ENCODE peak calls at places on chromosomes 1 and 21, in nine cellular contexts. B is CD8-positive, alpha-beta T cell; I is Karpas-422; S is cardiac muscle cell; E is neural progenitor cell; H is thyroid gland; V is stomach; Z is NT2/D1; C is lower lobe of right lung. O is an unnamed sample.

GRCh38 chr1:24384251-24385090 is 29.1 kb downstream of the STPG1 start:
- DNase-seq in C (peak; percentile 75), B (no peak), E (no peak), S (peak; percentile 75), V (peak; percentile 48), I (no peak), Z (no peak), H (peak; percentile 81), O (no peak)

GRCh38 chr1:57003398-57004139 is 37.8 kb upstream of the C8B start:
- DNase-seq in Z (no peak), E (no peak), S (no peak), V (no peak), B (no peak), C (no peak), H (no peak), I (no peak), O (no peak)

GRCh38 chr1:109615879-109616278 is 3.5 kb downstream of the GNAT2 start:
- DNase-seq in Z (no peak), E (no peak), V (no peak), C (peak; percentile 72), H (no peak), I (peak; percentile 79), S (no peak), B (no peak), O (no peak)

GRCh38 chr1:116403506-116404136 is 30.6 kb downstream of the ATP1A1 start:
- DNase-seq in H (no peak), S (no peak), C (no peak), E (no peak), Z (no peak), V (no peak), B (no peak), I (no peak), O (no peak)

GRCh38 chr1:51297401-51298321 is 32.7 kb downstream of the TTC39A start:
- DNase-seq in I (no peak), B (no peak), E (no peak), V (no peak), Z (no peak), S (no peak), H (no peak), C (no peak), O (no peak)

GRCh38 chr21:29186246-29186645 is 55.8 kb downstream of the MAP3K7CL start:
- DNase-seq in I (no peak), C (no peak), V (no peak), Z (no peak), H (no peak), B (no peak), E (no peak), S (no peak), O (no peak)

GRCh38 chr21:36860736-36861594 is 105.5 kb downstream of the HLCS start:
- DNase-seq in V (no peak), I (no peak), Z (no peak), E (no peak), H (no peak), S (no peak), B (no peak), C (no peak), O (no peak)

GRCh38 chr1:94974224-94974623 is 47.3 kb upstream of the CNN3 start:
- DNase-seq in E (no peak), H (no peak), I (no peak), S (no peak), V (no peak), Z (no peak), B (no peak), C (no peak), O (no peak)

GRCh38 chr1:156706647-156707008 is 1.2 kb upstream of the CRABP2 start:
- DNase-seq in B (no peak), C (peak; percentile 53), S (peak; percentile 59), V (no peak), Z (no peak), E (peak; percentile 90), I (peak; percentile 60), H (peak; percentile 57), O (peak; percentile 73)

GRCh38 chr1:143619851-143620250 is 351.9 kb downstream of the FAM72C start:
- DNase-seq in S (no peak), I (no peak), C (no peak), B (no peak), E (no peak), Z (no peak), H (no peak), V (no peak), O (no peak)
- H3K9me3 ChIP-seq in S (peaks cover 2% of the 10 kb centered on the region), I (no peaks in the 10 kb centered on the region), C (no peaks in the 10 kb centered on the region), B (no peaks in the 10 kb centered on the region), E (peaks cover 20% of the 10 kb centered on the region), Z (no peaks in the 10 kb centered on the region), H (no peaks in the 10 kb centered on the region), V (no peaks in the 10 kb centered on the region), O (no peaks in the 10 kb centered on the region)

DNA sequence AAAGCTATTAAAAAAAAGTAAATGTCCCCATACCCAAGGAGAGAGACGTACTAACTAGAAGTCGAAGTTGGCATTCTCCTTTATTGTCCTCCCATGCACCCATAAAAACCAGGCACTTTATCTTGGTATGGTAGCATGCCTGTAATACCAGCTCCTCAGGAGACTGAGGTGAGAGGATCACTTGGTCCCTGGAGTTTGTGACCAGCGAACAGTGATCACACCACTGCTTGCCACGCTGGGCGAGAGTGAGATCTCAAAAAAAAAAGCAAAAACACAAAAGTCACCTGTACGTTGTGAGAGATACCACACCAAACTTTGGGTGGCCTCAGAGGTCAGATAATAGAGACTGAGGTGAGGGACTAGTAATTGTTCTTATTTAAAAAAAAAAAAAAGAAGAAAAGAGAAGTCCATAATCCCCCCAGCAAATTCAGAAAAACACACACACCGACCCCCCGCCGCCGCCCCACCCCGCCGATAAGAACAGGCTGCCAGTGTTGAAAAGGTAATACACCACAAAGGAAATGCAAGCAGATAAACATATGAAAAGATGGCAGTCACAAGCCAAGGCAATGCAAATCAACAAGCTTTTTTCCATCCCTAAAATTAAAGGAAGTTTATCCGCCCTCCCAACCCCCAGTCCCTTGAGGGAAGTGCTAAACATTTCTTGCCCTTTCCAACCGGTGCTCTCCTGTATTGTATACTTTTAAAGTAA is 3.6 kb downstream of the L1TD1 start:
- DNase-seq in E (peak; percentile 4), Z (peak; percentile 92), I (no peak), V (no peak), S (no peak), H (no peak), C (no peak), B (no peak), O (peak; percentile 81)
- H3K4me3 ChIP-seq in E (no peak overlapping the region), Z (peak overlapping the region; percentile 41), I (no peak overlapping the region), V (no peak overlapping the region), S (no peak overlapping the region), H (no peak overlapping the region), C (no peak overlapping the region), B (no peak overlapping the region), O (no peak overlapping the region)

GRCh38 chr1:2918441-2918840 is 102.8 kb upstream of the ACTRT2 start:
- DNase-seq in B (no peak), E (no peak), C (no peak), Z (no peak), S (no peak), H (no peak), I (no peak), V (no peak), O (no peak)
- H3K9me3 ChIP-seq in B (no peaks in the 10 kb centered on the region), E (peaks cover 8% of the 10 kb centered on the region), C (no peaks in the 10 kb centered on the region), Z (no peaks in the 10 kb centered on the region), S (no peaks in the 10 kb centered on the region), H (no peaks in the 10 kb centered on the region), I (peaks cover 4% of the 10 kb centered on the region), V (no peaks in the 10 kb centered on the region), O (no peaks in the 10 kb centered on the region)

GRCh38 chr1:155242805-155243358 is 12.4 kb downstream of the ENTREP3 start:
- DNase-seq in H (no peak), Z (no peak), V (no peak), S (no peak), C (no peak), I (no peak), E (no peak), B (no peak), O (no peak)
- H3K4me3 ChIP-seq in H (no peak overlapping the region), Z (peak overlapping the region; percentile 69), V (peak overlapping the region; percentile 60), S (no peak overlapping the region), C (peak overlapping the region; percentile 80), I (peak overlapping the region; percentile 68), E (no peak overlapping the region), B (no peak overlapping the region), O (peak overlapping the region; percentile 42)

GRCh38 chr1:248406721-248407692 is 4.2 kb downstream of the OR2T1 start:
- DNase-seq in E (no peak), C (no peak), H (no peak), S (no peak), B (no peak), V (no peak), I (no peak), Z (no peak), O (no peak)
- H3K9me3 ChIP-seq in E (peaks cover 46% of the 10 kb centered on the region), C (no peaks in the 10 kb centered on the region), H (no peaks in the 10 kb centered on the region), S (peaks cover 3% of the 10 kb centered on the region), B (peaks cover 4% of the 10 kb centered on the region), V (peaks cover 4% of the 10 kb centered on the region), I (no peaks in the 10 kb centered on the region), Z (no peaks in the 10 kb centered on the region), O (no peaks in the 10 kb centered on the region)

DNA sequence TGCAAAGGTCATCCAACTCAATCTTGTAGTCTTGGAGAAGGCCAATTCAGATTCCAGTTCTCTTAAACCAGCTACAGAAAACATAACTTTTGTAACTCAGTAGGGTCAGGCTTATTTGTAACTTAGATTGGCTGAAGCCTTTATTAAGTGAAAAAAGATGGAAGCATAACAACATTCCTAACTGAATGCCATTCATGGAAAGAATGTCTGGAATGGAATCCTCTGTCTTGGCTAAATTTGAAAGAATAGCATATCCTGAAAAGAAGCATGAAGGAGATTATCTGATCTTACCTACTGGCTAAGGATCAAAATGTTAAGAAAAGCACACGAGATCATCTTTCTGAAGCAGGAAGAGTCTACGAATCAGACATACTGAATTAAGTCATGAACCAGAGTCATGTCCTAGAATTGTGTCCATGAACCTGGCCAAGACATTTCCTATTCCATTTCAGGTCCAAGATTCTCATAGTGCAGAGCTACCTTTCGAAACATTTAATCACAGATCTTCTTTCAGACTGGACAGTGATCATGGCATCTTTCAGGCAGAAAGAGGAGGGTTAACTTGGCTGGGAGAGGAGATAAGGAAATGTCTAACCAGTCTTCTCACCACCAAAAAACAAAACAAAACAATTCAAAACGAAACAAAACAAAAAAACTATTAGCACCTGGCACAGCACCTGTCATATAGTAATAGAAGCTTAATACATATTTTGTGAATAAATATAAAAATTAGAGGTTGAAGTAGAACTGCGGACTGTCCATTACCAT is 75.6 kb downstream of the XCL2 start:
- DNase-seq in C (no peak), E (no peak), S (no peak), I (no peak), Z (no peak), H (no peak), V (no peak), B (no peak), O (peak; percentile 72)
- H3K4me3 ChIP-seq in C (no peak overlapping the region), E (no peak overlapping the region), S (no peak overlapping the region), I (no peak overlapping the region), Z (no peak overlapping the region), H (no peak overlapping the region), V (no peak overlapping the region), B (peak overlapping the region; percentile 17), O (no peak overlapping the region)